ENCODE peak calls at places on chromosomes 11 and 22, in ten cellular contexts. W is A549, G is Caco-2, B is upper lobe of left lung, X is neuronal stem cell, Z is pancreas, L is left ventricle myocardium inferior, N is AG04450, O is transverse colon, V is astrocyte. U is an unnamed sample. For H3K9me3, the result is how much of the 10 kb centered on the place peaks cover.

GRCh38 chr11:108698844-108699642 is 34.2 kb downstream of the DDX10 start:
- DNase-seq in W (no peak), G (no peak), B (no peak), X (no peak), Z (no peak), L (no peak), N (no peak), O (no peak), V (peak), U (no peak)

GRCh38 chr11:73170140-73170539 is 28.0 kb upstream of the FCHSD2 start:
- DNase-seq in W (no peak), G (peak), B (no peak), X (no peak), Z (no peak), L (no peak), N (no peak), O (no peak), V (no peak), U (no peak)

GRCh38 chr22:42444060-42444904 is 12.1 kb upstream of the NFAM1 start:
- DNase-seq in W (peak), G (peak), B (peak), X (peak), Z (peak), L (peak), N (peak), O (peak), V (peak), U (peak)

GRCh38 chr22:38750104-38750503 is 5.7 kb downstream of the SUN2 start:
- DNase-seq in W (no peak), G (no peak), B (no peak), X (no peak), Z (no peak), L (no peak), N (no peak), O (no peak), V (no peak), U (no peak)

GRCh38 chr11:36622431-36623136 is 24.5 kb upstream of the RAG2 start:
- DNase-seq in W (peak), G (no peak), B (no peak), X (no peak), Z (no peak), L (no peak), N (peak), O (no peak), V (peak), U (no peak)

GRCh38 chr11:34219279-34219678 is 113.8 kb downstream of the NAT10 start:
- DNase-seq in W (no peak), G (no peak), B (no peak), X (no peak), Z (no peak), L (no peak), N (no peak), O (no peak), V (no peak), U (no peak)

GRCh38 chr11:41578421-41579047 is 119.1 kb upstream of the LRRC4C start:
- DNase-seq in W (no peak), G (no peak), B (no peak), X (no peak), Z (no peak), L (no peak), N (no peak), O (no peak), V (peak), U (no peak)

GRCh38 chr11:39374963-39375698 is 2084.3 kb downstream of the LRRC4C start:
- DNase-seq in W (peak), G (no peak), B (no peak), X (peak), Z (no peak), L (no peak), N (no peak), O (no peak), V (no peak), U (no peak)

GRCh38 chr11:44621140-44621681 is 55.7 kb downstream of the CD82 start:
- DNase-seq in W (peak), G (peak), B (peak), X (peak), Z (peak), L (peak), N (no peak), O (peak), V (no peak), U (peak)

DNA sequence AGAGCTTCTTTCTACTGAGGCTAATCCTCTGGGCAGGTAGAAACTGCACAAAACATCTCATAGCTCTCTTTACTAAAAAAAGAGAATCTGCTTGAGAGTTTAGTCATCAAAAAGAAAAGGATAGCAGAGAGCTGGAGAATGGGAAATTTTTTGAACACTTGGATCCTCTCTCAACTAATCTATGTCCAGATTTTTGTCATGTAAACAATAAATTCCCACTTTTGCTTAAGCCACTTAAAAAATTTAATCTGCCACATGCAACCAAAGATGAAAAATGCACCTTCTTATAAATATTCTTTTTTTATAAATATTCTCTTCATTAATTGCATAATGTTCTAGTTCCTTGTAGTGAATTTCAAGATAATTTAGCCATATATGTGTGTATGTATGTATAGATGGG is 10.5 kb downstream of the OR5D16 start:
- DNase-seq in W (no peak), G (no peak), B (no peak), X (no peak), Z (no peak), L (no peak), N (no peak), O (no peak), V (no peak), U (no peak)
- H3K9me3 ChIP-seq in W (under half), G (under half), B (under half), X (under half), Z (under half), L (under half), N (under half), O (under half), V (under half), U (under half)

GRCh38 chr22:48780597-48781277 is 1046.9 kb downstream of the BRD1 start:
- DNase-seq in W (no peak), G (no peak), B (peak), X (no peak), Z (no peak), L (no peak), N (no peak), O (no peak), V (no peak), U (no peak)

GRCh38 chr22:48782817-48783511 is 1044.7 kb downstream of the BRD1 start:
- DNase-seq in W (peak), G (no peak), B (peak), X (peak), Z (no peak), L (no peak), N (no peak), O (no peak), V (no peak), U (no peak)

GRCh38 chr22:48782326-48782725 is 1045.3 kb downstream of the BRD1 start:
- DNase-seq in W (no peak), G (no peak), B (no peak), X (no peak), Z (no peak), L (no peak), N (no peak), O (no peak), V (no peak), U (no peak)

GRCh38 chr22:48781391-48781790 is 1046.3 kb downstream of the BRD1 start:
- DNase-seq in W (no peak), G (no peak), B (peak), X (no peak), Z (no peak), L (no peak), N (no peak), O (no peak), V (no peak), U (no peak)

DNA sequence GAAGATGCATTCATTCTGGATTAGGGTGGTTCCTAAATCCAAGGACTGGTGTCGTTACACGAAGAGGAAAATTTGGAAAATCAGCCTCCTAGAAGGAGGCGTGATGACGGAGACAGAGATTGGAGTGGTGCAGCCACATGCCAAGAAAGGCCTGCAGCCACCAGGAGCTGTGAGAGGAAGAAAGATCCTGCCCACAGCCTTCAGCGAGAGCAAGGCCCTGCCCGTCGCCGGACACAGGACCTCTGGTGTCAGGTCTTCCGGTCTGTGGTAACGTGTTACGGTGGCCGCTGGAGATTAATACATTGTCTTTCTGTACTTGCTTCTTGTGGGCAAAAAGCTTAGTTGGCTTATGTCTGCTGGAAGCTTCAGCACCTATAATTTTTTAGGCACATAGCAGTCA is 1045.8 kb downstream of the BRD1 start:
- DNase-seq in W (no peak), G (no peak), B (peak), X (no peak), Z (no peak), L (no peak), N (no peak), O (no peak), V (no peak), U (no peak)
- H3K9me3 ChIP-seq in W (under half), G (under half), B (under half), X (under half), Z (under half), L (under half), N (half or more), O (under half), V (under half), U (under half)

GRCh38 chr22:49656291-49656851 is 171.3 kb downstream of the BRD1 start:
- DNase-seq in W (no peak), G (no peak), B (no peak), X (no peak), Z (no peak), L (no peak), N (no peak), O (no peak), V (no peak), U (no peak)
- H3K9me3 ChIP-seq in W (under half), G (under half), B (under half), X (under half), Z (under half), L (under half), N (half or more), O (under half), V (under half), U (under half)

DNA sequence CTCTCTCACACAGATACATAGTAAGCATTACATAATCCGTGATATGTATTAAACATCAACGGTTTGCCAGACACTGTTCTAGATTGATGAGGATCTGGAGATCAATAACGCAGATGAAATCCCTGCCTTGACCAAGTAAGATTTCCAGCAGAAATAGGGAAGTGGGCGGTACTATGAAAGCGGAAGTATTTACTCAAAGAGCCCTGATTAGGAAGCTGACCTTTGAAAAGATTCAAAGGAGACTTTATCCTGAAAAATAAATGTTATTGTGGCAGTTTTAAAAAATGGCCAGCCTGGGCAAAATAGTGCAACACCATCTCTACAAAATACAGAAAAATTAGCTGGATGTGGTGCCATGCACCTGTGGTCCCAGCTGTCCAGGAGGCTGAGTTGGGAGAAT is 26.8 kb downstream of the GAB2 start:
- DNase-seq in W (no peak), G (no peak), B (no peak), X (no peak), Z (no peak), L (no peak), N (no peak), O (no peak), V (no peak), U (no peak)
- H3K9me3 ChIP-seq in W (under half), G (under half), B (under half), X (under half), Z (under half), L (under half), N (under half), O (under half), V (under half), U (under half)

DNA sequence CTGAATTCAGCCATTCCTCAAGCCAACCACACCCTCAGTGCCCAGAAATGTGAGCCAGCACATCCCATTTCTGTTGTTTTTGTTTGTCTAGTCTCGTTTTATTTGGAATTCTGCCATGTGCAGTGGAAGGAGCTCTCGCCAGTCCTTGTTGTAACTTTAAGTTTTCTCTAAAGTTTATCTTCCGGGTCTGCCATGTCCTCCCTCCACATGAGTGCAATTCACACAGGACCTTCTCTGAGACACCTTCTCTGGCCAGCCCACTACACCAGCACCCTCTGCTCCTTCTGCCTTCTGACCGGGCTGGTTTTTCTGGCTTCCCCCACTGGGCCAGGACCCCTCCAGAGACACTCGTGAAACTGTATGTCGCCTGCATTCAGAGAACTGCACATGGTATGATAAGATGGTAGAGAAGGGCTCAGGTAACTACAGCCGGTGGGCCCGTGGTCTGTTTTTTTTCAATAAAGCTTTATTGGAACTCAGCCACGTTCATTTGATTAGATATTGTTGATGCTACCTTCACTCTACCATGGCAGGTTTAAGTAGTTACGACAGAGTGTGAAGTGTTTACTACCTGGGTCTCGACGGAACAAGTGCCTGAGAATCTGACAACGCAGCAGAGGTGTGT is 513.9 kb downstream of the TBC1D22A start:
- DNase-seq in W (no peak), G (no peak), B (no peak), X (no peak), Z (no peak), L (no peak), N (no peak), O (no peak), V (no peak), U (no peak)
- H3K9me3 ChIP-seq in W (under half), G (under half), B (under half), X (under half), Z (under half), L (under half), N (under half), O (under half), V (under half), U (under half)

GRCh38 chr11:69997352-69997751 is 80.8 kb upstream of the ANO1 start:
- DNase-seq in W (no peak), G (no peak), B (no peak), X (no peak), Z (no peak), L (no peak), N (no peak), O (no peak), V (no peak), U (no peak)
- H3K9me3 ChIP-seq in W (under half), G (under half), B (under half), X (under half), Z (under half), L (under half), N (under half), O (under half), V (under half), U (under half)

GRCh38 chr22:47423861-47424820 is 661.7 kb downstream of the TBC1D22A start:
- DNase-seq in W (no peak), G (no peak), B (no peak), X (no peak), Z (no peak), L (no peak), N (no peak), O (no peak), V (no peak), U (no peak)

GRCh38 chr22:47422736-47423135 is 660.3 kb downstream of the TBC1D22A start:
- DNase-seq in W (no peak), G (no peak), B (no peak), X (no peak), Z (no peak), L (no peak), N (no peak), O (no peak), V (no peak), U (no peak)

GRCh38 chr22:47423266-47423665 is 660.8 kb downstream of the TBC1D22A start:
- DNase-seq in W (no peak), G (no peak), B (no peak), X (no peak), Z (no peak), L (no peak), N (no peak), O (no peak), V (no peak), U (no peak)

GRCh38 chr22:47420211-47420610 is 657.8 kb downstream of the TBC1D22A start:
- DNase-seq in W (no peak), G (no peak), B (no peak), X (no peak), Z (no peak), L (no peak), N (no peak), O (no peak), V (no peak), U (no peak)

DNA sequence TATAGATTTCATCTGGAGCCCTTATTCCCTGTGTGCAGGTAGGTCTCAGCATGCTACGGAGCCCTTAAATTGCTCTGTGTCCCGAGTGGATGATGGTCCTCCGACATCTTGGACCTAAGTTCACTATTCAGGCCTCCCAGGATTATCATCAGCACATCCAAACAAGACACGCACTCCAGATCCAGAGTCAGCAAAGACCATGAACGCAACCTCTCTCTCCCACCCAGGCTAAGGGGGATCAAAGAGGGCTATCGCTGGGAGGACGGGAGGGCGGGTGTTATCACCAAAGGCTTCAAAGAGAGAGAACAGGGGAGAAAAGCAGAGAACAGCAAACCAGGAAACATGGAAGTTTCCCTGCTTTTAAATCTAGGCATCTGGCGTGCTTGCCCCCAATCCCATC is 659.4 kb downstream of the TBC1D22A start:
- DNase-seq in W (no peak), G (no peak), B (no peak), X (no peak), Z (no peak), L (no peak), N (no peak), O (no peak), V (no peak), U (no peak)
- H3K9me3 ChIP-seq in W (under half), G (under half), B (under half), X (under half), Z (under half), L (under half), N (under half), O (under half), V (under half), U (under half)

GRCh38 chr11:58770166-58770565 is 38.4 kb upstream of the GLYAT start:
- DNase-seq in W (no peak), G (no peak), B (no peak), X (no peak), Z (no peak), L (no peak), N (no peak), O (no peak), V (no peak), U (no peak)

GRCh38 chr11:58770627-58771457 is 39.1 kb upstream of the GLYAT start:
- DNase-seq in W (no peak), G (no peak), B (no peak), X (no peak), Z (no peak), L (no peak), N (no peak), O (no peak), V (peak), U (no peak)

GRCh38 chr11:58768137-58768536 is 36.4 kb upstream of the GLYAT start:
- DNase-seq in W (no peak), G (no peak), B (no peak), X (no peak), Z (no peak), L (no peak), N (no peak), O (no peak), V (no peak), U (no peak)

GRCh38 chr11:58771458-58771855 is 39.7 kb upstream of the GLYAT start:
- DNase-seq in W (no peak), G (no peak), B (no peak), X (no peak), Z (no peak), L (no peak), N (no peak), O (no peak), V (no peak), U (no peak)

DNA sequence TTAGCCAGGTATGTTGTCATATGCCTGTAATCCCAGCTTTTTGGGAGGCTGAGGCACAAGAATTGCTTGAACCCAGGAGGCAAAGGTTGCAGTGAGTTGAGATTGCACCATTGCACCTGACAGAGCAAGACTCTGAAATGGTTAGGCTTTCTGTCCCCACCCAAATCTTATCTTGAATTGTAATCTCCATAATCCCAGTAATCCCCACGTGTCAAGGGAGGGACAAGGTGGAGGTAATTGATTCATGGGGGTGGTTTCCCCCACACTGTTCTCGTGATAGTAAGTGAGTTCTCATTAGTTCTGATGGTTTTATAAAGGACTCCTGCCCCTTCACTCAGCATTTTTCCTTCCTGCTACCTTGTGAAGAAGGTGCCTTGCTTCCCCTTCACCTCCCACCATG is 37.6 kb upstream of the GLYAT start:
- DNase-seq in W (no peak), G (no peak), B (no peak), X (no peak), Z (no peak), L (no peak), N (no peak), O (no peak), V (no peak), U (no peak)
- H3K9me3 ChIP-seq in W (under half), G (under half), B (under half), X (under half), Z (under half), L (under half), N (under half), O (under half), V (under half), U (under half)

DNA sequence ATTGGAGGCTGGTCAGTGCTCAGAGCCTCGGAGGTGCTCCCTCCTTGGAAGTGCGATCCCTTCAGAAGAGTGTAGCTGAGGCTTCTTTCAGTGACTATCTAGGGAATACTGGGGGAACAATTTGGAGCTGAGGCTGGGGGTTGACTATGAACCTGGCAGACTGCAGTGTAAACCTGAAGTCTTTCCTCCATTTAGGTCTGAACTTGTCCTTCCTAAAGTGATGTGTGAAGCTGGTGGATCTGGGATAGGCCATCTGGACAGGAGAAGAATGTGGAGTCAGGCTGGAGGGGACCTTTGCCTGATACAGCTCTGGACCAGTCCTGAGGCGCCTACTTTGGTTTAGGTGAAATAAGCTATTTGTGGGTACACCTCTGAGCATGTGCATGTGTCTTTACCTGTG is 3.5 kb upstream of the INSC start:
- DNase-seq in W (no peak), G (no peak), B (no peak), X (no peak), Z (no peak), L (no peak), N (no peak), O (no peak), V (no peak), U (no peak)
- H3K9me3 ChIP-seq in W (under half), G (under half), B (under half), X (under half), Z (under half), L (under half), N (under half), O (under half), V (under half), U (under half)

U was measured in T-helper 17 cell.